ENCODE peak calls at places on chromosomes 7 and 10, in six cellular contexts. One of them, this sample, is unnamed.

GRCh38 chr10:10914129-10914528 is 103.5 kb upstream of the CELF2 start:
- DNase-seq in A549: no peak
- DNase-seq in K562: no peak
- DNase-seq in endothelial cell of umbilical vein: no peak
- DNase-seq in HepG2: no peak
- DNase-seq in H1: no peak
- DNase-seq in this sample: no peak

GRCh38 chr7:24828871-24829661 is 71.8 kb upstream of the GSDME start:
- DNase-seq in A549: no peak
- DNase-seq in K562: peak; percentile 54
- DNase-seq in endothelial cell of umbilical vein: peak; percentile 46
- DNase-seq in HepG2: no peak
- DNase-seq in H1: no peak
- DNase-seq in this sample: no peak

GRCh38 chr7:15332962-15333361 is 228.9 kb downstream of the AGMO start:
- DNase-seq in A549: no peak
- DNase-seq in K562: no peak
- DNase-seq in endothelial cell of umbilical vein: no peak
- DNase-seq in HepG2: no peak
- DNase-seq in H1: no peak
- DNase-seq in this sample: no peak

GRCh38 chr7:30926323-30926722 is 14.7 kb downstream of the AQP1 start:
- DNase-seq in A549: no peak
- DNase-seq in K562: peak; percentile 19
- DNase-seq in endothelial cell of umbilical vein: peak; percentile 90
- DNase-seq in HepG2: no peak
- DNase-seq in H1: peak; percentile 17
- DNase-seq in this sample: peak; percentile 5

GRCh38 chr10:48555310-48556042 is 49.4 kb downstream of the ARHGAP22 start:
- DNase-seq in A549: no peak
- DNase-seq in K562: no peak
- DNase-seq in endothelial cell of umbilical vein: no peak
- DNase-seq in HepG2: no peak
- DNase-seq in H1: peak; percentile 42
- DNase-seq in this sample: no peak

GRCh38 chr7:148905093-148905666 is 21.1 kb upstream of the EZH2 start:
- DNase-seq in A549: no peak
- DNase-seq in K562: no peak
- DNase-seq in endothelial cell of umbilical vein: no peak
- DNase-seq in HepG2: no peak
- DNase-seq in H1: peak; percentile 50
- DNase-seq in this sample: peak; percentile 27

GRCh38 chr7:139850906-139851305 is 21.8 kb downstream of the TBXAS1 start:
- DNase-seq in A549: no peak
- DNase-seq in K562: no peak
- DNase-seq in endothelial cell of umbilical vein: no peak
- DNase-seq in HepG2: no peak
- DNase-seq in H1: no peak
- DNase-seq in this sample: no peak

GRCh38 chr7:50588937-50589336 is 23.7 kb upstream of the DDC start:
- DNase-seq in A549: peak; percentile 26
- DNase-seq in K562: peak; percentile 15
- DNase-seq in endothelial cell of umbilical vein: no peak
- DNase-seq in HepG2: no peak
- DNase-seq in H1: peak; percentile 62
- DNase-seq in this sample: peak; percentile 45

GRCh38 chr7:156109076-156109475 is 296.8 kb upstream of the SHH start:
- DNase-seq in A549: no peak
- DNase-seq in K562: no peak
- DNase-seq in endothelial cell of umbilical vein: no peak
- DNase-seq in HepG2: no peak
- DNase-seq in H1: no peak
- DNase-seq in this sample: no peak

GRCh38 chr10:128912568-128913311 is 554.3 kb upstream of the MGMT start:
- DNase-seq in A549: no peak
- DNase-seq in K562: no peak
- DNase-seq in endothelial cell of umbilical vein: no peak
- DNase-seq in HepG2: no peak
- DNase-seq in H1: no peak
- DNase-seq in this sample: no peak

GRCh38 chr7:13911920-13912319 is 77.5 kb downstream of the ETV1 start:
- DNase-seq in A549: no peak
- DNase-seq in K562: no peak
- DNase-seq in endothelial cell of umbilical vein: peak; percentile 10
- DNase-seq in HepG2: no peak
- DNase-seq in H1: no peak
- DNase-seq in this sample: no peak

GRCh38 chr10:133260895-133261725 is 15.6 kb downstream of the ADAM8 start:
- DNase-seq in A549: peak; percentile 60
- DNase-seq in K562: peak; percentile 66
- DNase-seq in endothelial cell of umbilical vein: no peak
- DNase-seq in HepG2: no peak
- DNase-seq in H1: no peak
- DNase-seq in this sample: no peak

GRCh38 chr7:145599376-145599775 is 517.2 kb upstream of the CNTNAP2 start:
- DNase-seq in A549: no peak
- DNase-seq in K562: no peak
- DNase-seq in endothelial cell of umbilical vein: no peak
- DNase-seq in HepG2: no peak
- DNase-seq in H1: no peak
- DNase-seq in this sample: no peak

GRCh38 chr10:51983481-51983880 is 284.1 kb upstream of the CSTF2T start:
- DNase-seq in A549: no peak
- DNase-seq in K562: no peak
- DNase-seq in endothelial cell of umbilical vein: no peak
- DNase-seq in HepG2: no peak
- DNase-seq in H1: no peak
- DNase-seq in this sample: no peak

GRCh38 chr10:61779950-61780659 is 117.4 kb downstream of the CABCOCO1 start:
- DNase-seq in A549: peak; percentile 49
- DNase-seq in K562: peak; percentile 93
- DNase-seq in endothelial cell of umbilical vein: peak; percentile 90
- DNase-seq in HepG2: no peak
- DNase-seq in H1: no peak
- DNase-seq in this sample: no peak

GRCh38 chr7:155802906-155803417 is 9.3 kb downstream of the SHH start:
- DNase-seq in A549: no peak
- DNase-seq in K562: no peak
- DNase-seq in endothelial cell of umbilical vein: no peak
- DNase-seq in HepG2: no peak
- DNase-seq in H1: no peak
- DNase-seq in this sample: no peak

GRCh38 chr7:44787041-44787440 is 9.4 kb upstream of the PPIA start:
- DNase-seq in A549: no peak
- DNase-seq in K562: no peak
- DNase-seq in endothelial cell of umbilical vein: no peak
- DNase-seq in HepG2: no peak
- DNase-seq in H1: no peak
- DNase-seq in this sample: no peak

GRCh38 chr7:75950111-75950681 is 35.2 kb downstream of the POR start:
- DNase-seq in A549: no peak
- DNase-seq in K562: no peak
- DNase-seq in endothelial cell of umbilical vein: no peak
- DNase-seq in HepG2: no peak
- DNase-seq in H1: no peak
- DNase-seq in this sample: no peak

GRCh38 chr10:19168584-19168983 is 120.0 kb downstream of the MALRD1 start:
- DNase-seq in A549: peak; percentile 2
- DNase-seq in K562: no peak
- DNase-seq in endothelial cell of umbilical vein: no peak
- DNase-seq in HepG2: peak; percentile 1
- DNase-seq in H1: peak; percentile 47
- DNase-seq in this sample: peak; percentile 60

GRCh38 chr7:101999420-101999819 is 182.0 kb downstream of the CUX1 start:
- DNase-seq in A549: no peak
- DNase-seq in K562: no peak
- DNase-seq in endothelial cell of umbilical vein: no peak
- DNase-seq in HepG2: no peak
- DNase-seq in H1: no peak
- DNase-seq in this sample: no peak

GRCh38 chr7:146492017-146492416 is 375.4 kb downstream of the CNTNAP2 start:
- DNase-seq in A549: no peak
- DNase-seq in K562: no peak
- DNase-seq in endothelial cell of umbilical vein: no peak
- DNase-seq in HepG2: no peak
- DNase-seq in H1: no peak
- DNase-seq in this sample: no peak

GRCh38 chr10:15725603-15726002 is 5.9 kb upstream of the ITGA8 start:
- DNase-seq in A549: peak; percentile 53
- DNase-seq in K562: peak; percentile 85
- DNase-seq in endothelial cell of umbilical vein: peak; percentile 49
- DNase-seq in HepG2: peak; percentile 39
- DNase-seq in H1: no peak
- DNase-seq in this sample: no peak

GRCh38 chr10:54607983-54608382 is 193.0 kb downstream of the PCDH15 start:
- DNase-seq in A549: no peak
- DNase-seq in K562: no peak
- DNase-seq in endothelial cell of umbilical vein: no peak
- DNase-seq in HepG2: no peak
- DNase-seq in H1: no peak
- DNase-seq in this sample: peak; percentile 42

GRCh38 chr10:73889014-73889413 is 14.7 kb upstream of the CAMK2G start:
- DNase-seq in A549: peak; percentile 55
- DNase-seq in K562: peak; percentile 45
- DNase-seq in endothelial cell of umbilical vein: no peak
- DNase-seq in HepG2: no peak
- DNase-seq in H1: no peak
- DNase-seq in this sample: no peak

GRCh38 chr10:31936933-31937332 is 8.3 kb upstream of the ARHGAP12 start:
- DNase-seq in A549: peak; percentile 71
- DNase-seq in K562: no peak
- DNase-seq in endothelial cell of umbilical vein: no peak
- DNase-seq in HepG2: peak; percentile 58
- DNase-seq in H1: no peak
- DNase-seq in this sample: no peak

GRCh38 chr10:113916053-113916452 is 61.6 kb downstream of the NHLRC2 start:
- DNase-seq in A549: no peak
- DNase-seq in K562: no peak
- DNase-seq in endothelial cell of umbilical vein: peak; percentile 38
- DNase-seq in HepG2: no peak
- DNase-seq in H1: no peak
- DNase-seq in this sample: no peak

GRCh38 chr7:155530601-155531000 is 15.8 kb downstream of the CNPY1 start:
- DNase-seq in A549: no peak
- DNase-seq in K562: no peak
- DNase-seq in endothelial cell of umbilical vein: no peak
- DNase-seq in HepG2: no peak
- DNase-seq in H1: no peak
- DNase-seq in this sample: no peak

GRCh38 chr10:55065185-55065584 is 264.2 kb upstream of the PCDH15 start:
- DNase-seq in A549: no peak
- DNase-seq in K562: no peak
- DNase-seq in endothelial cell of umbilical vein: no peak
- DNase-seq in HepG2: peak; percentile 85
- DNase-seq in H1: no peak
- DNase-seq in this sample: no peak

GRCh38 chr10:126969310-126969709 is 64.1 kb downstream of the DOCK1 start:
- DNase-seq in A549: peak; percentile 43
- DNase-seq in K562: no peak
- DNase-seq in endothelial cell of umbilical vein: no peak
- DNase-seq in HepG2: no peak
- DNase-seq in H1: no peak
- DNase-seq in this sample: peak; percentile 40

GRCh38 chr7:91414734-91415133 is 150.5 kb downstream of the FZD1 start:
- DNase-seq in A549: no peak
- DNase-seq in K562: no peak
- DNase-seq in endothelial cell of umbilical vein: no peak
- DNase-seq in HepG2: no peak
- DNase-seq in H1: no peak
- DNase-seq in this sample: no peak
- TF ChIP-seq JUN in A549: no peak
- TF ChIP-seq JUN in K562: no peak
- TF ChIP-seq JUN in endothelial cell of umbilical vein: no peak
- TF ChIP-seq JUN in HepG2: no peak
- TF ChIP-seq JUN in H1: no peak
- TF ChIP-seq JUN in this sample: no peak

DNA sequence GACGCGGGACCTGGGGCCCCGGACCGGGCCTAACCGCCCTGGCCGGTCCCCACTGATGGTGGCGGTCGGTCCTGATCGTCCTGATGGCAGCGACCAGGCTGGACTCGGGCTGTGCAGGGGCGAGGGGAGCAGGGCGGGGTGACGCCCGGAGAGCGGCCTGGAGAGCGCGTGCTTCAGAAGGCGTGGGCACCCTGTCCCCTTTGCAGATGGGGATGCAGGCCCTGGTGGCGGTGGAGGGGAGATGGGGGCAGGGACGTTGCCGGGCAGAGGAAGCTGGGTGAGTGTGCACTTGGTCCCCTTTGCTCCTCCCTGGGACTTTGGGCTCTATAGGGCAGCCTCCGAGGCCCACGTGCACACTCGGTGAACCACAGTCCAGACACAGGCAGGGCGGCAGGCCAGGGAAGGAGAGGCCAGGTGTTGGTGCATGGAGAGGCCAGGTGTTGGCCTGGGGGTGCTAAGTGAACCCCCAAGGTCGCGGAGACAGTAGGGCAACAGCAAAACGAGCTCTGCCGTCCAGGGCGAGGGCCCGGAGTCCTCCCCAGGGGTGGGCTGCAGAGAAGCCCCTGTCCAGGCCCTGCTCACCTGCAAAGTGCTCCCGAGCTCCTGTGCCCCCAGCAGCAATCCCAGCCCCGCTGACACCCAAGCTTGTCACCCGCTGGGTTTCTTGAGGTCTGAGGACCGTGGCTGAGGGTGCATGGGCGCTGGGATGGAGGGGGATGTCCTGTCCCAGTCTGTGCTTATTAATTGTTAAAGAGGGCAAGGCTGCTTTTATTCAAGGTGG is 42.3 kb upstream of the FAM20C start:
- DNase-seq in A549: no peak
- DNase-seq in K562: no peak
- DNase-seq in endothelial cell of umbilical vein: no peak
- DNase-seq in HepG2: no peak
- DNase-seq in H1: peak; percentile 71
- DNase-seq in this sample: peak; percentile 44
- TF ChIP-seq JUN in A549: no peak
- TF ChIP-seq JUN in K562: no peak
- TF ChIP-seq JUN in endothelial cell of umbilical vein: no peak
- TF ChIP-seq JUN in HepG2: no peak
- TF ChIP-seq JUN in H1: no peak
- TF ChIP-seq JUN in this sample: no peak

DNA sequence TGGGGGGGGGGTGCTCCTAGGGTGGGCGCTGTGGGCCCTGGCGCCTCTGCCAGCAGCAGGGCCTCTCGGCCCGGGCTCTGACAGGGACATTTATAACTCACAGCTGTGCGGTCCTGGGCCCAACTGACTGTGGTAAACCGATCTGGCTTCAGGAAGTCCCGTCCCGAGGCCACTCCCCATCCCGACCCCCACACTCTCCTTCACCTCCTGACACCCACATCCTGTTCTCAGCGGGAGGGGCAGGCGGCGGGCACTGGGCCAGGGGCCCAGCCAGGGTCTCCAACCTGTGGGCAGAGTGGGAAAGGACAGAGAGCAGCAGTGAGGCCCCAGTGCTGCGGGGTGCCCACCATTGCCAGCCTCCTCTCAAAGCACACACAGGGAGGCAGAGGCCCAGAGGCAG is 69.1 kb downstream of the ZMIZ1 start:
- DNase-seq in A549: no peak
- DNase-seq in K562: no peak
- DNase-seq in endothelial cell of umbilical vein: no peak
- DNase-seq in HepG2: no peak
- DNase-seq in H1: no peak
- DNase-seq in this sample: no peak
- TF ChIP-seq JUN in A549: no peak
- TF ChIP-seq JUN in K562: no peak
- TF ChIP-seq JUN in endothelial cell of umbilical vein: no peak
- TF ChIP-seq JUN in HepG2: no peak
- TF ChIP-seq JUN in H1: no peak
- TF ChIP-seq JUN in this sample: no peak

GRCh38 chr7:21828846-21829245 is 116.9 kb downstream of the CDCA7L start:
- DNase-seq in A549: no peak
- DNase-seq in K562: no peak
- DNase-seq in endothelial cell of umbilical vein: no peak
- DNase-seq in HepG2: no peak
- DNase-seq in H1: no peak
- DNase-seq in this sample: peak; percentile 16
- TF ChIP-seq JUN in A549: no peak
- TF ChIP-seq JUN in K562: no peak
- TF ChIP-seq JUN in endothelial cell of umbilical vein: no peak
- TF ChIP-seq JUN in HepG2: no peak
- TF ChIP-seq JUN in H1: no peak
- TF ChIP-seq JUN in this sample: no peak